ENCODE peak calls at places on chromosomes 11 and 22, in four cellular contexts. B is HepG2, M is H1, W is K562. K is an unnamed sample.

GRCh38 chr22:35446365-35446764 is 46.4 kb downstream of the MCM5 start:
- DNase-seq in B (no peak), M (no peak), W (no peak), K (peak)

GRCh38 chr11:117300301-117300700 is 9.2 kb downstream of the BACE1-AS start:
- DNase-seq in B (peak), M (peak), W (no peak), K (no peak)

GRCh38 chr22:46086577-46087335 is 63.6 kb upstream of the PPARA start:
- DNase-seq in B (no peak), M (no peak), W (peak), K (no peak)

GRCh38 chr11:107928767-107929507 is 689 bp downstream of the RAB39A start:
- DNase-seq in B (no peak), M (peak), W (no peak), K (no peak)

GRCh38 chr11:66066751-66067150 is 3.3 kb upstream of the PACS1 start:
- DNase-seq in B (no peak), M (no peak), W (no peak), K (no peak)

GRCh38 chr22:18068991-18069390 is 8.8 kb upstream of the PEX26 start:
- DNase-seq in B (no peak), M (no peak), W (no peak), K (no peak)

GRCh38 chr11:66891849-66892660 is 35.2 kb downstream of the LRFN4 start:
- DNase-seq in B (peak), M (no peak), W (peak), K (peak)

GRCh38 chr11:74288161-74288560 is 23.3 kb downstream of the P4HA3 start:
- DNase-seq in B (no peak), M (no peak), W (peak), K (peak)

GRCh38 chr11:39641749-39642148 is 1817.7 kb downstream of the LRRC4C start:
- DNase-seq in B (no peak), M (no peak), W (no peak), K (no peak)

GRCh38 chr11:2518112-2518982 is 73.5 kb downstream of the KCNQ1 start:
- DNase-seq in B (no peak), M (peak), W (no peak), K (no peak)

GRCh38 chr22:31289335-31289734 is 3.0 kb downstream of the PIK3IP1 start:
- DNase-seq in B (no peak), M (no peak), W (no peak), K (no peak)

GRCh38 chr11:46120361-46120710 is 918 bp downstream of the PHF21A start:
- DNase-seq in B (no peak), M (no peak), W (no peak), K (peak)

GRCh38 chr11:27083782-27084181 is 43.2 kb downstream of the BBOX1 start:
- DNase-seq in B (no peak), M (no peak), W (no peak), K (no peak)

GRCh38 chr22:27504360-27504759 is 297.2 kb downstream of the MN1 start:
- DNase-seq in B (no peak), M (no peak), W (no peak), K (no peak)

GRCh38 chr11:105621985-105622384 is 12.1 kb downstream of the GRIA4 start:
- DNase-seq in B (no peak), M (no peak), W (no peak), K (no peak)

GRCh38 chr11:15616130-15617105 is 501.7 kb downstream of the INSC start:
- DNase-seq in B (no peak), M (no peak), W (no peak), K (no peak)

GRCh38 chr11:1481861-1482441 is 4.6 kb downstream of the MOB2 start:
- DNase-seq in B (no peak), M (no peak), W (no peak), K (no peak)

GRCh38 chr11:5275369-5276110 is 5.8 kb upstream of the HBE1 start:
- DNase-seq in B (no peak), M (no peak), W (peak), K (no peak)

GRCh38 chr22:39173787-39174497 is 21.5 kb upstream of the CBX7 start:
- DNase-seq in B (no peak), M (no peak), W (no peak), K (no peak)

GRCh38 chr11:1305063-1305495 is 4.4 kb downstream of the TOLLIP start:
- DNase-seq in B (no peak), M (peak), W (no peak), K (no peak)

GRCh38 chr11:17773674-17774073 is 39.1 kb downstream of the KCNC1 start:
- DNase-seq in B (no peak), M (no peak), W (no peak), K (no peak)

GRCh38 chr11:76445122-76446084 is 585 bp downstream of the EMSY start:
- DNase-seq in B (peak), M (peak), W (peak), K (peak)

GRCh38 chr11:124793466-124794278 is 6.5 kb downstream of the MSANTD2 start:
- DNase-seq in B (peak), M (no peak), W (peak), K (peak)

GRCh38 chr22:30733081-30733680 is 38.5 kb downstream of the OSBP2 start:
- DNase-seq in B (no peak), M (no peak), W (no peak), K (no peak)

GRCh38 chr11:94449437-94449836 is 44.2 kb downstream of the MRE11 start:
- DNase-seq in B (peak), M (no peak), W (no peak), K (peak)

GRCh38 chr11:65588199-65589054 is 7.2 kb downstream of the KCNK7 start:
- DNase-seq in B (peak), M (no peak), W (peak), K (peak)

GRCh38 chr11:78190374-78190773 is 1.7 kb downstream of the USP35 start:
- DNase-seq in B (no peak), M (no peak), W (no peak), K (no peak)

GRCh38 chr11:78189851-78190250 is 1.1 kb downstream of the USP35 start:
- DNase-seq in B (no peak), M (no peak), W (peak), K (no peak)

GRCh38 chr11:78192223-78192719 is 3.6 kb downstream of the USP35 start:
- DNase-seq in B (no peak), M (no peak), W (peak), K (no peak)

GRCh38 chr11:78192911-78193341 is 4.2 kb downstream of the USP35 start:
- DNase-seq in B (no peak), M (no peak), W (no peak), K (no peak)

DNA sequence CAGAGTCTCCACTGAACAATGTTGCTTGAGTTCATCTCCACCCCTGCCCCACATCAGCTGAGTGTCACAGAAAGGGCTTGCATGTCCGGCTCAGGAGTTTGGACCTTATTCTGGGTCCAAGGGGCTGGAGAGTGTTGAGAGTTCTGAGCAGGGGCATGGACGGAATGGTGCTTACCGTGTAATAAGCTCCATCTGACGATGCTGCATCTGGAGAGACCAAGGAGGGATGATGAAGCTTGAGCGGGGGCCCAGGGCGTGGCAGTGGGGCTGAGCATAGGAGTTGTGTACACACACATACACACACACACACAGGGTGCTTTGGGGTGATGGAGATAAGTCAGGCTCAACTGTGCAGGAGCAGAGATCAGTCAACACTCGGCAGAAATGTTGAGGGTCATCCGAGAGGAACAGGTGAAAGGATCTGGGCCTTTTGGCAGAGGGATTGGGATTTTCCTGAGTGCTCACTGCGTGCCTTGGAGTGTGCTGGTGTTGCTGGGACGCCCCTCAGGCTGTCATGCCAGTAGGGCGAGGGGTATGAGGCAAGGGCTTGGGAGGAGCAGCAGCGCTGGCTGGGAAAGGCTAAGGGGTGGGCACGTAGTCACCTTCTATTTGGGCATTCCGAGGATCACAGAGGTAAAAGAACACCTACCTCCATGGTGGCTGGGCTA is 2.3 kb downstream of the USP35 start:
- DNase-seq in B (peak), M (no peak), W (peak), K (no peak)
- TF ChIP-seq RAD21 in B (no peak), M (no peak), W (no peak), K (no peak)

GRCh38 chr11:111502611-111503010 is 9.6 kb downstream of the BTG4 start:
- DNase-seq in B (no peak), M (no peak), W (no peak), K (no peak)
- TF ChIP-seq JUN in B (no peak), M (no peak), W (no peak), K (no peak)

GRCh38 chr11:126716456-126717083 is 284.0 kb downstream of the KIRREL3 start:
- DNase-seq in B (peak), M (peak), W (peak), K (peak)
- TF ChIP-seq RAD21 in B (no peak), M (peak), W (peak), K (peak)

GRCh38 chr11:126407101-126407521 is 51.6 kb downstream of the ST3GAL4 start:
- DNase-seq in B (no peak), M (no peak), W (no peak), K (no peak)
- TF ChIP-seq JUN in B (no peak), M (no peak), W (no peak), K (no peak)

DNA sequence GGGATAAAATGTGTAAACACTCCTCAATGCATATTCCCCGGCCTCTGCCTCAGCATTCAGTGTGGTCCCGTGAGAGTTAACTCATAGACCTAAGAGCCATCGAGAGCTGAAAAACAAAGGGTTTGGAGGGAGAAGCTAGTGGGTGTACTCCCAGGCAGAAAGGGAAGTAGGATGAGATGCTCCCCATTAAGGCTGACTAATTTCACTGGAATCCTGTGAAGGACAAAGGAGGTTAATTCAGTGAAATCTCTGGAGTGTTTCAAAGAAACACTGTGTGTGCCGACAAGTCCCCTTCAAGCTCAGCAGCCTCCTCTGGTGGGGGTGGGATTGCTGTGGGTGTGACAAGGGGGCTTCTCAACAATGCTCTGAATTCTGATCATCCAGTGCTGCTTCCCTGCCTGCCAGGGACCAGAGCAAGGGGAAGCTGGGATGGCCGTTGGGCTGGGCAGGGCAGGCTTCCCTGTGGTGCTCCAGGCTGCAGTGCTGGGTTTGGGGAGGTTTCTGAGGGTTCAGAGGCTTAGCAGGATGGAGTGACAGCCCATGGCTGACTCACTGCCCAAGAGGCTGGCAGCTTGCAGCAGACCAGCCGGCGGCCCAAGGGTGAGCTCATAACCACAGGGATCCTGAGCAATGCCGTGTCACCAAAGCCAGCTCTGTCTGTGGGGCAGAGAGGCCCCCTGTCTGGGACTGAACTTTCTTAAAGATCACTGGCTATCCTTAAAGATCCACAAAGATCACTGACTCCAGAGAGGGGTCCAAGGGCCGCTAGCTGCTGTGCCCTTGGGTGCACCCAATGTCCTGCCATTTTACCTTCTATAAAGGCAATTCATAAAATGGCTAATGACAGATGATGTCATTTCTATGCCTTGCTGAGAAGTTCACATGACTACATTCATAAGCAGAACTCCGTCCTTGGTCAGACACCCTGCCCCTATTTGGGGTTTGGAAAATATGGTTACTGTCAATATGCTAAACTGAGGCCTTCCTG is 61.3 kb upstream of the BMAL1 start:
- DNase-seq in B (peak), M (peak), W (no peak), K (peak)
- TF ChIP-seq RAD21 in B (no peak), M (no peak), W (no peak), K (no peak)

GRCh38 chr22:44521326-44521725 is 23.3 kb upstream of the RTL6 start:
- DNase-seq in B (no peak), M (peak), W (no peak), K (no peak)
- TF ChIP-seq JUN in B (no peak), M (no peak), W (no peak), K (no peak)